ENCODE peak calls at places on chromosomes 1 and 21, in five cellular contexts. J is uterus, G is body of pancreas, R is adrenal gland, D is upper lobe of left lung. Y is an unnamed sample.

GRCh38 chr21:43908167-43908566 is 43.1 kb downstream of the AGPAT3 start:
- DNase-seq in J (no peak), G (no peak), R (peak; percentile 22), D (no peak), Y (no peak)

GRCh38 chr1:215710340-215710971 is 143.4 kb downstream of the KCTD3 start:
- DNase-seq in J (no peak), G (peak; percentile 33), R (no peak), D (no peak), Y (no peak)

GRCh38 chr1:26745191-26745590 is 42.6 kb upstream of the PIGV start:
- DNase-seq in J (no peak), G (no peak), R (no peak), D (no peak), Y (no peak)

GRCh38 chr1:161133220-161133740 is 813 bp upstream of the DEDD start:
- DNase-seq in J (no peak), G (no peak), R (no peak), D (no peak), Y (no peak)

GRCh38 chr1:19204665-19205266 is 5.3 kb downstream of the UBR4 start:
- DNase-seq in J (no peak), G (no peak), R (no peak), D (no peak), Y (no peak)

GRCh38 chr21:44596068-44596725 is 3.9 kb upstream of the KRTAP10-6 start:
- DNase-seq in J (no peak), G (no peak), R (no peak), D (no peak), Y (no peak)

GRCh38 chr1:187203257-187203656 is 374.5 kb downstream of the PLA2G4A start:
- DNase-seq in J (no peak), G (no peak), R (peak; percentile 49), D (no peak), Y (no peak)

GRCh38 chr1:25743164-25744139 is 56.5 kb upstream of the SELENON start:
- DNase-seq in J (peak; percentile 87), G (peak; percentile 87), R (peak; percentile 97), D (peak; percentile 83), Y (peak; percentile 98)

GRCh38 chr1:204348197-204348596 is 11.5 kb downstream of the PLEKHA6 start:
- DNase-seq in J (no peak), G (no peak), R (no peak), D (no peak), Y (no peak)

GRCh38 chr21:41848971-41849580 is 30.1 kb downstream of the PRDM15 start:
- DNase-seq in J (no peak), G (no peak), R (no peak), D (no peak), Y (no peak)

GRCh38 chr1:77467741-77468140 is 185.9 kb downstream of the AK5 start:
- DNase-seq in J (no peak), G (no peak), R (no peak), D (no peak), Y (no peak)

GRCh38 chr1:52925571-52926005 is 1.5 kb upstream of the SCP2 start:
- DNase-seq in J (no peak), G (peak; percentile 79), R (peak; percentile 59), D (no peak), Y (no peak)

GRCh38 chr1:34407140-34407539 is 230.4 kb downstream of the C1orf94 start:
- DNase-seq in J (no peak), G (no peak), R (no peak), D (no peak), Y (no peak)

GRCh38 chr1:97038410-97038809 is 316.8 kb downstream of the PTBP2 start:
- DNase-seq in J (no peak), G (no peak), R (no peak), D (no peak), Y (no peak)

GRCh38 chr1:228226956-228227791 is 19.3 kb downstream of the OBSCN start:
- DNase-seq in J (no peak), G (no peak), R (no peak), D (peak; percentile 24), Y (peak; percentile 68)

GRCh38 chr1:25647106-25647505 is 30.5 kb downstream of the MAN1C1 start:
- DNase-seq in J (peak; percentile 11), G (no peak), R (no peak), D (no peak), Y (no peak)

GRCh38 chr1:156245451-156246232 is 2.2 kb downstream of the PAQR6 start:
- DNase-seq in J (no peak), G (peak; percentile 55), R (peak; percentile 32), D (peak; percentile 88), Y (no peak)

GRCh38 chr1:88562991-88563390 is 121.1 kb upstream of the PKN2 start:
- DNase-seq in J (no peak), G (no peak), R (no peak), D (no peak), Y (no peak)

GRCh38 chr1:50369830-50370229 is 53.4 kb downstream of the DMRTA2 start:
- DNase-seq in J (no peak), G (no peak), R (no peak), D (no peak), Y (no peak)

GRCh38 chr1:202145325-202146140 is 996 bp upstream of the ARL8A start:
- DNase-seq in J (no peak), G (no peak), R (no peak), D (no peak), Y (no peak)

DNA sequence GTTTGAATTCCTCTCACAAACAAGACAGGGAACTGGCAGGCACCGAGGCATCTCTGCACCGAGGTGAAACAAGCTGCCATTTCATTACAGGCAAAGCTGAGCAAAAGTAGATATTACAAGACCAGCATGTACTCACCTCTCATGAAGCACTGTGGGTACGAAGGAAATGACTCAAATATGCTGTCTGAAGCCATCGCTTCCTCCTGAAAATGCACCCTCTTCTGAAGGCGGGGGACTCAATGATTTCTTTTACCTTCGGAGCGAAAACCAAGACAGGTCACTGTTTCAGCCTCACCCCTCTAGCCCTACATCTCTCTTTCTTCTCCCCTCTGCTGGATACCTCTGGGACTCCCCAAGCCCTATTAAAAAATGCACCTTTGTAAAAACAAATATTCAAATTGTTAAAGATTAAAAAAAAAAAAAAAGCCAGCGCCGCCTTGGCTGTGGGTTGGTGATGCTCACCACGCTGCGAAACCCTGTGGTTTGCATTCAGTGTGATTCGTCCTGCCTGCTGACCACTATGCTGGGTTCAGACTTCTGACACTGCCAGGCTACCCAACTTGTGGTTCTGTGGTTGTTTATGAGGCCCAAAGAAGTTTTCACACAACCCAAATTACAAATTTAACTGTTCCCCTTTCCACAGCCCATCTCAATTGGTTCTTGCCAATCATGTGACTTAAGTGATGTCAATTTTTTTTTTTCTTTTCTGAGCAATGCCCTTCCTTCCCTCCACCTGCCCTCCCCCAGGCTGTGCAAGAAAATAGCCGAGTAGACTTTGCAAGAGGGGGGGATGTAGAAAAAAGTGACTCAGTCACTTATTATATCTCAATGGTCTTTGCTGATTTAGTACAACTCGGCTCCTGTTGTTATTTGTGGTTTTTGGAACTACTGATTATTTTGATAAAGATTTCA is at the start of gene RUNX1:
- DNase-seq in J (no peak), G (peak; percentile 17), R (no peak), D (no peak), Y (no peak)
- TF ChIP-seq POLR2A in J (no peak), G (no peak), R (no peak), D (no peak), Y (no peak)

DNA sequence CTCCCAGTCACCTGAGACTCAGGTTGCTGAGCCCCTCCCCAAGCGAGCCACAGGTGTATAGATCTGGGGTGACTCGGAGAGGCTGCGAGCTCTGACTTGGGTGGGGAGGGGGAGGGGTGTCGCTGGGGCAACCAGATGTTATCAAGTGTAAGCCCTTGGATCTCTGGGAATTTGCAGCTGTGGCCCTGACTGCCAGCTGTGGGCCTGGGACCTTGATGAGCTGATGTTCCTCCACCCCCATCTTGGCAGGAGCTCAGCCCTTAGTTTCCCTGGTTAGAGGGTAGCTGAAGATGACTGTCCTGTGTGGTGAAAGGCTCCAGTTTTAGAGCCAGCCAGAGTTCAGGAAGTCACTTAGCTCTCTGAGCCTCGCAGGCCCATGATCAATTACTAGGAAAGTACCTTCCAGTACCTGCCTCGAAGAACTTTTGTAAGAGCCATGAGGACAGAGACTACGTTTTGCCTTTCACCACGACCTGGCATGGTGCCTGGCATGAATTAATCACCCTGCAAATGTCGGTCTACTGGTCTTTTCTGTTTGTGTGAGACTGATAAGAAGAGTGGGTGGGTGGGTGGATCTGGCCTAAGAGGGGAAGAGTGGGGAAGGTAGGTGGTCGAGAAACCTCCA is 55.8 kb downstream of the YARS1 start:
- DNase-seq in J (peak; percentile 64), G (peak; percentile 94), R (peak; percentile 91), D (no peak), Y (peak; percentile 92)
- H3K4me3 ChIP-seq in J (no peak overlapping the region), G (no peak overlapping the region), R (no peak overlapping the region), D (no peak overlapping the region), Y (no peak overlapping the region)

GRCh38 chr1:43978551-43979260 is at the start of gene B4GALT2:
- DNase-seq in J (peak; percentile 53), G (peak; percentile 68), R (no peak), D (peak; percentile 93), Y (no peak)
- TF ChIP-seq POLR2A in J (no peak), G (no peak), R (no peak), D (no peak), Y (no peak)

GRCh38 chr1:29082519-29082918 is 41.2 kb downstream of the TMEM200B start:
- DNase-seq in J (no peak), G (no peak), R (no peak), D (no peak), Y (no peak)

GRCh38 chr1:29083318-29084195 is 40.1 kb downstream of the TMEM200B start:
- DNase-seq in J (no peak), G (no peak), R (no peak), D (no peak), Y (no peak)

GRCh38 chr1:29077155-29077554 is 46.5 kb downstream of the TMEM200B start:
- DNase-seq in J (no peak), G (no peak), R (no peak), D (no peak), Y (no peak)

GRCh38 chr1:29084196-29084521 is 39.5 kb downstream of the TMEM200B start:
- DNase-seq in J (no peak), G (no peak), R (no peak), D (no peak), Y (no peak)

DNA sequence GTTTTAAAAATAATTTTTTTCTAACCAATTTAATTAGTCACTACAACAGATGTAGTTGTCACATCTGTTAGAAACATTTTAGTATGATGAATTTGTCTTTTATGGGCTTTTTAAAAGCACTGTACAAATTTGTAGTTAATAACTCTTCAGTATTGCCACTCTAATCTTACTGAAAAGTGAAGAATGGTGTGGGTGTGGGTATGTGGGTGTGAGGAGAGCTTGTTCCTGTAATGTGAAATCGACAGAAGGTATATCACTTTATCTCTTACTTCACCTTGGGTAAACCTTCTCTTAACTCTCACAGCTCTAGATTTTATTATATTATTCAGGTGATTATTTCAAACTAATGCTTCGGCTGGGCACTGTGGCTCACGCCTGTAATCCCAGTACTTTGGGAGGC is 42.5 kb downstream of the TMEM200B start:
- DNase-seq in J (no peak), G (no peak), R (no peak), D (no peak), Y (no peak)
- H3K4me3 ChIP-seq in J (no peak overlapping the region), G (no peak overlapping the region), R (no peak overlapping the region), D (no peak overlapping the region), Y (no peak overlapping the region)